ENCODE peak calls at places on chromosomes 12 and 14, in six cellular contexts. One of them, this sample, is unnamed.

GRCh38 chr12:66199141-66199540 is 10.1 kb downstream of the IRAK3 start:
- DNase-seq in spleen: no peak
- DNase-seq in GM23338: no peak
- DNase-seq in Panc1: no peak
- DNase-seq in activated B cell treated with CpG ODN at 0.5 μM for 24 hours: no peak
- DNase-seq in CD8-positive, alpha-beta T cell: no peak
- DNase-seq in this sample: no peak

GRCh38 chr12:117513353-117513752 is 151.9 kb upstream of the NOS1 start:
- DNase-seq in activated B cell treated with CpG ODN at 0.5 μM for 24 hours: no peak
- DNase-seq in spleen: no peak
- DNase-seq in Panc1: no peak
- DNase-seq in CD8-positive, alpha-beta T cell: no peak
- DNase-seq in GM23338: no peak
- DNase-seq in this sample: no peak

GRCh38 chr12:2893007-2893406 is 2.3 kb downstream of the TULP3 start:
- DNase-seq in activated B cell treated with CpG ODN at 0.5 μM for 24 hours: no peak
- DNase-seq in CD8-positive, alpha-beta T cell: no peak
- DNase-seq in GM23338: no peak
- DNase-seq in Panc1: no peak
- DNase-seq in spleen: no peak
- DNase-seq in this sample: no peak

GRCh38 chr12:128069359-128069997 is 197.5 kb upstream of the TMEM132C start:
- DNase-seq in activated B cell treated with CpG ODN at 0.5 μM for 24 hours: no peak
- DNase-seq in Panc1: peak; percentile 32
- DNase-seq in GM23338: peak; percentile 60
- DNase-seq in spleen: no peak
- DNase-seq in CD8-positive, alpha-beta T cell: no peak
- DNase-seq in this sample: no peak

GRCh38 chr12:91551927-91552326 is 369.3 kb upstream of the DCN start:
- DNase-seq in GM23338: no peak
- DNase-seq in spleen: no peak
- DNase-seq in CD8-positive, alpha-beta T cell: no peak
- DNase-seq in activated B cell treated with CpG ODN at 0.5 μM for 24 hours: no peak
- DNase-seq in Panc1: no peak
- DNase-seq in this sample: no peak

GRCh38 chr12:51923506-51924365 is 16.4 kb downstream of the ACVRL1 start:
- DNase-seq in GM23338: peak; percentile 82
- DNase-seq in CD8-positive, alpha-beta T cell: peak; percentile 37
- DNase-seq in activated B cell treated with CpG ODN at 0.5 μM for 24 hours: peak; percentile 44
- DNase-seq in spleen: peak; percentile 92
- DNase-seq in Panc1: peak; percentile 4
- DNase-seq in this sample: no peak

GRCh38 chr12:123293178-123293760 is 21.6 kb upstream of the CDK2AP1 start:
- DNase-seq in GM23338: no peak
- DNase-seq in spleen: no peak
- DNase-seq in Panc1: no peak
- DNase-seq in CD8-positive, alpha-beta T cell: no peak
- DNase-seq in activated B cell treated with CpG ODN at 0.5 μM for 24 hours: no peak
- DNase-seq in this sample: no peak

GRCh38 chr12:10968765-10969456 is 17.8 kb downstream of the TAS2R50 start:
- DNase-seq in Panc1: no peak
- DNase-seq in activated B cell treated with CpG ODN at 0.5 μM for 24 hours: no peak
- DNase-seq in CD8-positive, alpha-beta T cell: no peak
- DNase-seq in GM23338: no peak
- DNase-seq in spleen: no peak
- DNase-seq in this sample: no peak

GRCh38 chr14:20477211-20477876 is 8.1 kb downstream of the PNP start:
- DNase-seq in spleen: no peak
- DNase-seq in activated B cell treated with CpG ODN at 0.5 μM for 24 hours: no peak
- DNase-seq in GM23338: no peak
- DNase-seq in CD8-positive, alpha-beta T cell: peak; percentile 45
- DNase-seq in Panc1: no peak
- DNase-seq in this sample: no peak

GRCh38 chr12:3195859-3196483 is 118.8 kb downstream of the TSPAN9 start:
- DNase-seq in CD8-positive, alpha-beta T cell: no peak
- DNase-seq in Panc1: no peak
- DNase-seq in spleen: no peak
- DNase-seq in activated B cell treated with CpG ODN at 0.5 μM for 24 hours: no peak
- DNase-seq in GM23338: no peak
- DNase-seq in this sample: no peak

GRCh38 chr12:40945772-40946171 is 242.3 kb upstream of the PDZRN4 start:
- DNase-seq in GM23338: no peak
- DNase-seq in activated B cell treated with CpG ODN at 0.5 μM for 24 hours: no peak
- DNase-seq in spleen: no peak
- DNase-seq in Panc1: no peak
- DNase-seq in CD8-positive, alpha-beta T cell: no peak
- DNase-seq in this sample: no peak

GRCh38 chr14:78697341-78697740 is 527.2 kb downstream of the NRXN3 start:
- DNase-seq in activated B cell treated with CpG ODN at 0.5 μM for 24 hours: no peak
- DNase-seq in Panc1: peak; percentile 4
- DNase-seq in GM23338: peak; percentile 37
- DNase-seq in CD8-positive, alpha-beta T cell: no peak
- DNase-seq in spleen: no peak
- DNase-seq in this sample: no peak

GRCh38 chr12:3359478-3359877 is 131.5 kb upstream of the PRMT8 start:
- DNase-seq in activated B cell treated with CpG ODN at 0.5 μM for 24 hours: no peak
- DNase-seq in CD8-positive, alpha-beta T cell: no peak
- DNase-seq in spleen: no peak
- DNase-seq in GM23338: no peak
- DNase-seq in Panc1: no peak
- DNase-seq in this sample: no peak

GRCh38 chr14:57889245-57889644 is 23.4 kb upstream of the SLC35F4 start:
- DNase-seq in activated B cell treated with CpG ODN at 0.5 μM for 24 hours: no peak
- DNase-seq in Panc1: no peak
- DNase-seq in CD8-positive, alpha-beta T cell: no peak
- DNase-seq in spleen: no peak
- DNase-seq in GM23338: no peak
- DNase-seq in this sample: no peak

GRCh38 chr12:92403210-92404175 is 257.8 kb upstream of the BTG1 start:
- DNase-seq in activated B cell treated with CpG ODN at 0.5 μM for 24 hours: no peak
- DNase-seq in CD8-positive, alpha-beta T cell: peak; percentile 70
- DNase-seq in spleen: no peak
- DNase-seq in Panc1: no peak
- DNase-seq in GM23338: no peak
- DNase-seq in this sample: no peak

GRCh38 chr12:2501464-2502181 is 293.1 kb upstream of the FKBP4 start:
- DNase-seq in spleen: peak; percentile 84
- DNase-seq in GM23338: no peak
- DNase-seq in Panc1: no peak
- DNase-seq in CD8-positive, alpha-beta T cell: no peak
- DNase-seq in activated B cell treated with CpG ODN at 0.5 μM for 24 hours: no peak
- DNase-seq in this sample: no peak

GRCh38 chr14:42214981-42215491 is 608.4 kb downstream of the LRFN5 start:
- DNase-seq in GM23338: no peak
- DNase-seq in CD8-positive, alpha-beta T cell: no peak
- DNase-seq in Panc1: peak; percentile 89
- DNase-seq in spleen: no peak
- DNase-seq in activated B cell treated with CpG ODN at 0.5 μM for 24 hours: no peak
- DNase-seq in this sample: no peak

GRCh38 chr14:51546099-51546498 is 105.6 kb upstream of the FRMD6 start:
- DNase-seq in GM23338: no peak
- DNase-seq in activated B cell treated with CpG ODN at 0.5 μM for 24 hours: no peak
- DNase-seq in spleen: no peak
- DNase-seq in Panc1: no peak
- DNase-seq in CD8-positive, alpha-beta T cell: no peak
- DNase-seq in this sample: no peak

GRCh38 chr14:23068792-23069412 is 11.6 kb upstream of the CDH24 start:
- DNase-seq in CD8-positive, alpha-beta T cell: peak; percentile 73
- DNase-seq in GM23338: peak; percentile 96
- DNase-seq in Panc1: peak; percentile 86
- DNase-seq in spleen: no peak
- DNase-seq in activated B cell treated with CpG ODN at 0.5 μM for 24 hours: no peak
- DNase-seq in this sample: peak; percentile 93

GRCh38 chr12:72889791-72890190 is 617.6 kb downstream of the TRHDE start:
- DNase-seq in activated B cell treated with CpG ODN at 0.5 μM for 24 hours: no peak
- DNase-seq in GM23338: peak; percentile 2
- DNase-seq in spleen: no peak
- DNase-seq in CD8-positive, alpha-beta T cell: no peak
- DNase-seq in Panc1: no peak
- DNase-seq in this sample: no peak

GRCh38 chr12:88144546-88145468 is 2.7 kb downstream of the TMTC3 start:
- DNase-seq in Panc1: no peak
- DNase-seq in spleen: no peak
- DNase-seq in activated B cell treated with CpG ODN at 0.5 μM for 24 hours: no peak
- DNase-seq in CD8-positive, alpha-beta T cell: no peak
- DNase-seq in GM23338: no peak
- DNase-seq in this sample: no peak

GRCh38 chr12:98939350-98939749 is 294.3 kb downstream of the APAF1 start:
- DNase-seq in activated B cell treated with CpG ODN at 0.5 μM for 24 hours: no peak
- DNase-seq in GM23338: peak; percentile 75
- DNase-seq in spleen: no peak
- DNase-seq in CD8-positive, alpha-beta T cell: no peak
- DNase-seq in Panc1: no peak
- DNase-seq in this sample: no peak

GRCh38 chr14:102878174-102878969 is 44.1 kb upstream of the AMN start:
- DNase-seq in Panc1: no peak
- DNase-seq in CD8-positive, alpha-beta T cell: no peak
- DNase-seq in GM23338: peak; percentile 49
- DNase-seq in activated B cell treated with CpG ODN at 0.5 μM for 24 hours: no peak
- DNase-seq in spleen: no peak
- DNase-seq in this sample: no peak
- TF ChIP-seq CTCF in Panc1: no peak
- TF ChIP-seq CTCF in CD8-positive, alpha-beta T cell: no peak
- TF ChIP-seq CTCF in GM23338: peak; percentile 36
- TF ChIP-seq CTCF in activated B cell treated with CpG ODN at 0.5 μM for 24 hours: no peak
- TF ChIP-seq CTCF in spleen: no peak
- TF ChIP-seq CTCF in this sample: no peak

GRCh38 chr12:83434600-83434999 is 747.9 kb downstream of the TMTC2 start:
- DNase-seq in CD8-positive, alpha-beta T cell: no peak
- DNase-seq in spleen: no peak
- DNase-seq in GM23338: no peak
- DNase-seq in activated B cell treated with CpG ODN at 0.5 μM for 24 hours: no peak
- DNase-seq in Panc1: no peak
- DNase-seq in this sample: no peak
- TF ChIP-seq CTCF in CD8-positive, alpha-beta T cell: no peak
- TF ChIP-seq CTCF in spleen: no peak
- TF ChIP-seq CTCF in GM23338: peak; percentile 27
- TF ChIP-seq CTCF in activated B cell treated with CpG ODN at 0.5 μM for 24 hours: no peak
- TF ChIP-seq CTCF in Panc1: no peak
- TF ChIP-seq CTCF in this sample: no peak

DNA sequence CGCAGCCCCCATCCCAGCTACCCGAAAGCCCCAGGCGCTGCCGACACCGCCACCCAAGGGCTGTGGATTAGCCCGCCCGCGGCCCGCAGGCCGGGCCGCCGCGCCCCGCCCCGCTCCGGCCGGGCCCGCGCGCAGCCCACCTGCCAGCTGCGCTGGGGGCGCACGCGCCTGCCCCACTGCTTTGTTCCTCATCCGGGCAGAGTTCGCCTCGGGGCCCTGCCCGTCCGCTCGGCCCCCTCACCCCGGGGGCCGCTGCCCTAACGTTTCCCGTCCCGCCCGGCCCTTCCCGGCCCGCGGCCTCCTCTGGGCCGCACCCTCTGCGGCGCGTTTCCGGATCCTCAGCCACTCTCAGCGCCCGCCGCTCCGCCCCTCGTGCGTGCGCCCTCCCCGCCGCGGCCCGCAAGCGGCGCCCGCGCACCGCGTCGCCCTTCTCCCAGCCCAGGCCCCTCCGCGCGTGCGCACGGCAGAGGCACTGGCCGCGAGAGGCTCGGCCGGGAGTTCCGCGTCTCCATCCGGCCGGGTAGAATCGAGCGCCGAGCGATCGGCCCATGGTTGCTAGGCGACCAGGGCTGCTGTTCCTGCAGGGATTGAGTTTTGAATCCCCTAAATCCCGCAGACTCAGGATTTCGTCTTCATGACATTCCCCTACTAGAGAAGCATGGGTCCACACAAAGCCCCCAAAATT is at the start of gene PRDM4:
- DNase-seq in spleen: peak; percentile 98
- DNase-seq in Panc1: peak; percentile 52
- DNase-seq in activated B cell treated with CpG ODN at 0.5 μM for 24 hours: peak; percentile 93
- DNase-seq in GM23338: peak; percentile 97
- DNase-seq in CD8-positive, alpha-beta T cell: peak; percentile 88
- DNase-seq in this sample: peak; percentile 80
- TF ChIP-seq CTCF in spleen: no peak
- TF ChIP-seq CTCF in Panc1: peak; percentile 77
- TF ChIP-seq CTCF in activated B cell treated with CpG ODN at 0.5 μM for 24 hours: no peak
- TF ChIP-seq CTCF in GM23338: no peak
- TF ChIP-seq CTCF in CD8-positive, alpha-beta T cell: no peak
- TF ChIP-seq CTCF in this sample: peak; percentile 55

DNA sequence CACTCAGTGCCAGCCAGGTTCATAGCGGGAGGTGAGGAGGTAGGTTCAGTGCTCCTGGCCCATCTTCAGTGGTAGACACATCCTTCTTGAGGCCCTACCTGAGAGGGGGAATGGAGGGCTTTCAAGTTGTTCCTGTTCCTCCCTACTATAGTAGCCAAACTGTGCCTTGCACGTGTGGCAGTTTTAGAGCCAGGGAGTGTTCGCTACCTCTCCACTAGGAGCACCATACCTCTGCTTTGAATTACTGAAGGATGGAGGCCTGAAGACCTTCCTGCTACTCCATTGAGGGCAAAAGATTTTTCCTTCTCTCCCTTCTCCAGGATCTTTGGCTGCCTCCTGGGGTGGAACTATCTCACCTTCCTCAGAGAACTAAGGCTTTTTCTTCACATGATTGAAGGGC is 5.9 kb upstream of the ALG10 start:
- DNase-seq in activated B cell treated with CpG ODN at 0.5 μM for 24 hours: no peak
- DNase-seq in Panc1: no peak
- DNase-seq in CD8-positive, alpha-beta T cell: no peak
- DNase-seq in spleen: no peak
- DNase-seq in GM23338: peak; percentile 41
- DNase-seq in this sample: no peak
- TF ChIP-seq CTCF in activated B cell treated with CpG ODN at 0.5 μM for 24 hours: no peak
- TF ChIP-seq CTCF in Panc1: no peak
- TF ChIP-seq CTCF in CD8-positive, alpha-beta T cell: no peak
- TF ChIP-seq CTCF in spleen: no peak
- TF ChIP-seq CTCF in GM23338: peak; percentile 44
- TF ChIP-seq CTCF in this sample: no peak

GRCh38 chr12:44446181-44446580 is 429.9 kb downstream of the NELL2 start:
- DNase-seq in CD8-positive, alpha-beta T cell: no peak
- DNase-seq in spleen: no peak
- DNase-seq in activated B cell treated with CpG ODN at 0.5 μM for 24 hours: no peak
- DNase-seq in Panc1: no peak
- DNase-seq in GM23338: no peak
- DNase-seq in this sample: no peak
- TF ChIP-seq CTCF in CD8-positive, alpha-beta T cell: no peak
- TF ChIP-seq CTCF in spleen: no peak
- TF ChIP-seq CTCF in activated B cell treated with CpG ODN at 0.5 μM for 24 hours: no peak
- TF ChIP-seq CTCF in Panc1: no peak
- TF ChIP-seq CTCF in GM23338: no peak
- TF ChIP-seq CTCF in this sample: no peak

DNA sequence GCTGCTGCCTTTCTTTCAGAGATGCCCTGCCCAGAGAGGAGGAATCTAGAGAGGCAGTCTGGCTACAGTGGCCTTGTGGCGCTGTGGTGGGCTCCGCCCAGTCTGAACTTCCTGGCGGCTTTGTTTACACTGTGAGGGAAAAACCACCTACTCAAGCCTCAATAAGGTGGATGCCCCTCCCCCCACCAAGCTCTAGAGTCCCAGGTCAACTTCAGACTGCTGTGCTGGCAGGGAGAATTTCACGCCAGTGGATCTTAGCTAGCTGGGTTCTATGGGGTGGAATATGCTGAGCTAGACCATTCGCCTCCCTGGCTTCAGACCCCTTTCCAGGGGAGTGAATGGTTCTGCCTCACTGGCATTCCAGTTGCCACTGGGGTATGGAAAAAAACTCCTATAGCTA is 25.6 kb downstream of the SPATA7 start:
- DNase-seq in GM23338: peak; percentile 39
- DNase-seq in Panc1: no peak
- DNase-seq in spleen: no peak
- DNase-seq in activated B cell treated with CpG ODN at 0.5 μM for 24 hours: no peak
- DNase-seq in CD8-positive, alpha-beta T cell: no peak
- DNase-seq in this sample: no peak
- TF ChIP-seq CTCF in GM23338: no peak
- TF ChIP-seq CTCF in Panc1: no peak
- TF ChIP-seq CTCF in spleen: no peak
- TF ChIP-seq CTCF in activated B cell treated with CpG ODN at 0.5 μM for 24 hours: no peak
- TF ChIP-seq CTCF in CD8-positive, alpha-beta T cell: no peak
- TF ChIP-seq CTCF in this sample: no peak